ENCODE peak calls at places on chromosomes 6 and 20, in four cellular contexts. Q, U, H and W are unnamed samples.

GRCh38 chr6:114085206-114085605 is 114.3 kb upstream of the HDAC2 start:
- DNase-seq in H (no peak), Q (no peak), U (peak; percentile 28), W (no peak)

GRCh38 chr6:161064915-161065314 is 73.3 kb downstream of the MAP3K4 start:
- DNase-seq in H (no peak), U (no peak), Q (no peak), W (no peak)

GRCh38 chr20:63086421-63087235 is 79.9 kb upstream of the BHLHE23 start:
- DNase-seq in U (no peak), H (no peak), Q (no peak), W (peak; percentile 21)

GRCh38 chr6:79813854-79814477 is 133.4 kb downstream of the ELOVL4 start:
- DNase-seq in Q (peak; percentile 27), H (peak; percentile 71), U (peak; percentile 61), W (peak; percentile 61)

GRCh38 chr20:62523473-62524203 is 47.8 kb upstream of the GATA5 start:
- DNase-seq in Q (no peak), H (peak; percentile 74), U (no peak), W (peak; percentile 80)

GRCh38 chr6:139152892-139153271 is 18.0 kb downstream of the HECA start:
- DNase-seq in U (peak; percentile 28), H (no peak), Q (no peak), W (no peak)

GRCh38 chr6:125357515-125358256 is 55.9 kb upstream of the HDDC2 start:
- DNase-seq in Q (no peak), H (no peak), U (no peak), W (no peak)

GRCh38 chr20:34525709-34526416 is 9.6 kb downstream of the DYNLRB1 start:
- DNase-seq in U (peak; percentile 100), Q (peak; percentile 86), H (peak; percentile 51), W (no peak)

GRCh38 chr20:36121981-36122930 is 32.3 kb upstream of the EPB41L1 start:
- DNase-seq in H (peak; percentile 29), U (no peak), Q (peak; percentile 65), W (no peak)

GRCh38 chr20:61525781-61526431 is 273.8 kb downstream of the CDH4 start:
- DNase-seq in Q (no peak), U (peak; percentile 72), H (peak; percentile 45), W (no peak)

GRCh38 chr6:114170958-114171387 is 171.8 kb downstream of the HS3ST5 start:
- DNase-seq in Q (no peak), H (no peak), U (no peak), W (no peak)

GRCh38 chr6:125904871-125905270 is 51.7 kb upstream of the HINT3 start:
- DNase-seq in Q (no peak), U (peak; percentile 78), H (no peak), W (no peak)

GRCh38 chr20:6066582-6066981 is 12.7 kb upstream of the LRRN4 start:
- DNase-seq in U (no peak), H (no peak), Q (no peak), W (no peak)

GRCh38 chr6:18263561-18264337 is 581 bp downstream of the DEK start:
- DNase-seq in H (no peak), U (no peak), Q (peak; percentile 33), W (no peak)

GRCh38 chr6:2216794-2217383 is 28.5 kb downstream of the GMDS start:
- DNase-seq in U (no peak), Q (no peak), H (no peak), W (no peak)

GRCh38 chr6:10510592-10511367 is 10.4 kb upstream of the GCNT2 start:
- DNase-seq in U (peak; percentile 15), Q (no peak), H (peak; percentile 79), W (peak; percentile 79)

GRCh38 chr6:2103644-2104523 is 141.5 kb downstream of the GMDS start:
- DNase-seq in Q (peak; percentile 11), H (peak; percentile 19), U (peak; percentile 69), W (no peak)

GRCh38 chr6:54595844-54596243 is 250.7 kb upstream of the FAM83B start:
- DNase-seq in H (no peak), Q (no peak), U (peak; percentile 79), W (no peak)

GRCh38 chr6:136378888-136379287 is 89.2 kb upstream of the BCLAF1 start:
- DNase-seq in U (peak; percentile 5), Q (no peak), H (no peak), W (no peak)

GRCh38 chr6:158939255-158940170 is 60.5 kb downstream of the RSPH3 start:
- DNase-seq in U (no peak), Q (peak; percentile 70), H (peak; percentile 62), W (peak; percentile 75)

GRCh38 chr20:21981607-21982344 is 276.3 kb downstream of the PAX1 start:
- DNase-seq in Q (no peak), H (no peak), U (no peak), W (no peak)

GRCh38 chr6:90918361-90918760 is 331.5 kb upstream of the MAP3K7 start:
- DNase-seq in U (no peak), H (no peak), Q (no peak), W (no peak)

GRCh38 chr6:56199956-56200355 is 47.4 kb downstream of the COL21A1 start:
- DNase-seq in Q (peak; percentile 1), U (peak; percentile 22), H (no peak), W (no peak)

GRCh38 chr6:22045261-22045912 is 251.4 kb downstream of the PRL start:
- DNase-seq in U (no peak), H (no peak), Q (no peak), W (no peak)

GRCh38 chr6:158149641-158150040 is 18.4 kb downstream of the SERAC1 start:
- DNase-seq in U (peak; percentile 91), Q (no peak), H (no peak), W (no peak)

GRCh38 chr6:122696853-122697252 is 82.7 kb upstream of the FABP7 start:
- DNase-seq in Q (no peak), U (peak; percentile 71), H (peak; percentile 16), W (no peak)

GRCh38 chr20:44208165-44208564 is 2.4 kb downstream of the OSER1 start:
- DNase-seq in H (no peak), Q (no peak), U (no peak), W (no peak)
- H3K4me2 ChIP-seq in H (no peak overlapping the region), Q (no peak overlapping the region), U (peak overlapping the region; percentile 95), W (no peak overlapping the region)

DNA sequence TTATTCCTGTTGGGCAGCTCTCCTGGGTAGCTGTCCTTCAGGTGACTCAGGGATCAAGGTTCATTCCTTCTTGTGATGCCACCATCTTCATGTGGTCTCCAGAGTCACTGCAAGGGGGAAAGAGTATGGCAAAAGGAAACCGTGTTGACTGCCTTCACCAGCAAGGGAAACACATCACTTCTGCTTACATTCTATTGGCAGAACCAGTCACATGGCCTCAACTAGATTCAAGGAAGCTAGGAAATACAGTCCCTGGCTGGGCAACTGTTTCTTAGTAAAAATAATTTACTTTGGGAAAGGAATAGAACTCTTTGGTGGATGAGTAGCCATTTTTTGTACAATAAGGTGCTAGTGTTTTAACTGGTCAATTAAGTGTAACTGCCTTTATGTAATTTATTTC is 5.3 kb downstream of the ANKRD6 start:
- DNase-seq in Q (no peak), U (no peak), H (peak; percentile 16), W (no peak)
- H3K27ac ChIP-seq in Q (no peak overlapping the region), U (no peak overlapping the region), H (no peak overlapping the region), W (no peak overlapping the region)

DNA sequence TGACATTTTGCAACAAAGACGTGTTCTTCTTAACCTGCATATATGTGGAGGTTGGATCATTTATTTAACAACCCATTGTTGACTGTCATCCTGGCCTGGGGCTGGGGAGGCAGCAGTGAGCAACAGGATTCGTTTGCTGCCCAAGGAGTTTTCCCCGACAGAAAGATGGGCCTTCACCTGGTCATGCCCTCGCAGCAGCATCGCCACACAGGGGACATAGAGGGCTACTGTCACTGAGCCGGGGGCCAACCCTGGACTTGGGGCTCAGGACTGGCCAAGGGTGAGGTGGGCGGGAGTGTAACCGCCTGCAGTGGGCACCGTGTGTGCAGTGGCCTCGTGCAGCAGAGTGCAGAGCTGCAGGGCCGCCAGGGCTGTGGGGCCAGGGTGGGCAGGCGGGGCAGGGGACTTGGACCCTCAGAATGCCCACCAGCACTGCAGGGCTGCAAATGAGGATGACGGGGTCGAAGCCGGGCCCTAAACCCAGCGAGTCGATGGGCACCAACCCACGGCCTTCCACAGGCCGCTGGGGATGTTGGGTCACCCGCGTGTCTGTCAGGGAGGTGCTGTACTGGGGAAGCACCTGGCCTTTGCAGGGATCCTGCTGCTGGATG is 11.8 kb downstream of the DUSP22 start:
- DNase-seq in H (peak; percentile 53), U (no peak), Q (no peak), W (peak; percentile 57)
- H3K79me1 ChIP-seq in H (peaks cover 2% of the 10 kb centered on the region), U (no peaks in the 10 kb centered on the region), Q (no peaks in the 10 kb centered on the region), W (no peaks in the 10 kb centered on the region)

GRCh38 chr6:5083307-5083583 is 1.9 kb upstream of the PPP1R3G start:
- DNase-seq in U (no peak), H (no peak), Q (no peak), W (no peak)

GRCh38 chr6:5081955-5082354 is 3.2 kb upstream of the PPP1R3G start:
- DNase-seq in U (peak; percentile 31), Q (no peak), H (no peak), W (no peak)

GRCh38 chr6:5081182-5081581 is 4.0 kb upstream of the PPP1R3G start:
- DNase-seq in H (no peak), U (no peak), Q (no peak), W (no peak)

GRCh38 chr6:5083813-5084191 is 1.3 kb upstream of the PPP1R3G start:
- DNase-seq in Q (no peak), U (no peak), H (no peak), W (no peak)

DNA sequence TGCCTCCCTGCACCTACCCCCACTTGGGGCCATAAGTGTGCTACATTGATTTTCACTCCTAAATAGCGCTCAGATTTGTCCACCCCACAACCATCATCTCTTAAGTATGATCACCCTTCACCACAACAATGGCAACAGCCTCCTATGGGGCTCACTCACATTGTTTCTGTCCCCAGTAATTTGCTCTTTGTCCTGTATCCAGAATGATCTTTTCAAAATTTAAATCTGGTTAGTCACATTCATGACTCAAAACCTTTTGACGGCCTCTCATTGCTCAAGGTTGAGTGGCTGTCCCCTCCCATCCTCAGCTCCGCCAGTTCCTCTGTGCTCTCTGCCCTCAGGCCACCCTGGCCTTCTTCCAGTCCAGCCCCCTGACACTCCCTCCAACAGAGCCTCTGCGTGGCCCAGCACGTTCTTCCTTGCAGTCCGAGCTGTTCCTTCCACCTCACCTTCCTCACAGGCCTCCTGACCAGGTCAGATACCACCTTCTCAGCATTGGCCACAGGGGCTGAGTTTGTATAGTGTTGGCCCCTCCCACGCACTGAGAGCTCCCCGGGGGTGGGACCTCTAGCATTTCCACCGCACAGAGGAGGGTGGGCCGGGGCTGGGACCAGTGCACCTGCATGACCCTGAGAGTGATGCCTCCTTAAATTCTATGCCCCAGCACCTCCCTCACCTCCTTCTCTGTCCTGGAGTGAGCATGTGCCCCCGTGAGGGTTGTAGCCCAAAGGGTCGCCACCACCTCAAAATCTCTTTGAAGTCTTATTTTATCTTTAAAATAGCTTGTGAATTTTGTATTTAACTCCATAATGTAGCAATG is 2.4 kb upstream of the PPP1R3G start:
- DNase-seq in U (peak; percentile 81), Q (peak; percentile 96), H (peak; percentile 57), W (no peak)
- H3K4me2 ChIP-seq in U (no peak overlapping the region), Q (no peak overlapping the region), H (no peak overlapping the region), W (no peak overlapping the region)

DNA sequence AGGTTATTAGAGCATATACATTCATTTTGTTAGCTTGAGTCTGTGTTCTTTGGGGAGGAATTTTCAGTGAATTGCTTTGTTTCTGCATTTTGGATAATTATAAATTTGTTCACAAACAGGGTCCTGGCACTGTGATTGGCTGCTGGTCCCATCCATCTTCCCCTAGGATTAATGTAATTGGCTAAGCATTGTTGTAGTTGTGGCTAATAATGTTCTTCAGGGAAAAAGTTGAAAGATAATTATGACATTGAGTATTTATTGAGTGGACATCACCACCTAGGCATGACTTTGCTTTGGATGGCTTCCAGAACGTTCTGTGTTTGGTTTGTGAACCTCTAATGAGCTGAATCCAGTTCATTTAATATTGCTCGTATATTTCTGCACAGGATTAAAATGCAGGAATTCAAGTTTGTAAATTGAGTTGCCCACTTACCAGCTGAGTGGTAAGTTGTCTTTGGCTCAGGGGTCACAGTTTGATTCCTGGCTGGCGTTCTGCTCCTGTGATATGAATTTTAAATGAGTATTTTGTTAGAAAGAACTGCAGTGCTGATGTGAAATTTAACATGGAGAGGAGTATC is 55.1 kb downstream of the ARID1B start:
- DNase-seq in Q (no peak), U (peak; percentile 72), H (no peak), W (no peak)
- H3K27ac ChIP-seq in Q (no peak overlapping the region), U (no peak overlapping the region), H (no peak overlapping the region), W (no peak overlapping the region)